ENCODE peak calls at places on chromosomes 2 and 18, in four cellular contexts. Z is ACHN, B is trophoblast cell, F is germinal center. Q is an unnamed sample.

GRCh38 chr2:240130393-240131195 is 5.5 kb downstream of the COPS9 start:
- DNase-seq in Z (no peak), B (no peak), F (no peak), Q (no peak)

GRCh38 chr2:172806426-172807008 is 70.9 kb downstream of the RAPGEF4 start:
- DNase-seq in Z (peak; percentile 64), B (peak; percentile 15), F (peak; percentile 15), Q (peak; percentile 42)

GRCh38 chr18:23857756-23858155 is 156.8 kb upstream of the TTC39C start:
- DNase-seq in Z (no peak), B (peak; percentile 89), F (no peak), Q (peak; percentile 67)

GRCh38 chr18:43312891-43313290 is 35.6 kb upstream of the SYT4 start:
- DNase-seq in Z (no peak), F (no peak), B (no peak), Q (no peak)

GRCh38 chr18:50410894-50411293 is 36.0 kb downstream of the SKA1 start:
- DNase-seq in F (no peak), Z (peak; percentile 8), B (no peak), Q (no peak)

GRCh38 chr2:197195591-197195990 is 115.0 kb downstream of the ANKRD44 start:
- DNase-seq in Z (no peak), B (no peak), F (no peak), Q (no peak)

GRCh38 chr2:9644021-9644420 is 13.2 kb upstream of the YWHAQ start:
- DNase-seq in F (no peak), Z (no peak), B (no peak), Q (no peak)

GRCh38 chr18:6645246-6645645 is 84.3 kb upstream of the ARHGAP28 start:
- DNase-seq in B (no peak), F (no peak), Z (no peak), Q (no peak)

GRCh38 chr2:172293952-172294351 is 133.4 kb upstream of the ITGA6 start:
- DNase-seq in B (no peak), F (no peak), Z (no peak), Q (no peak)

GRCh38 chr2:229376866-229377265 is 105.8 kb upstream of the PID1 start:
- DNase-seq in B (peak; percentile 14), F (no peak), Z (no peak), Q (no peak)

GRCh38 chr2:31434911-31435310 is 20.4 kb upstream of the XDH start:
- DNase-seq in B (no peak), Z (no peak), F (no peak), Q (no peak)

GRCh38 chr18:79609021-79609461 is 70.6 kb upstream of the CTDP1 start:
- DNase-seq in Z (no peak), F (no peak), B (no peak), Q (no peak)

GRCh38 chr2:19818039-19818438 is 83.7 kb downstream of the TTC32 start:
- DNase-seq in B (no peak), F (no peak), Z (no peak), Q (no peak)

GRCh38 chr2:3151153-3151918 is 226.3 kb downstream of the EIPR1 start:
- DNase-seq in Z (no peak), F (peak; percentile 36), B (no peak), Q (no peak)

GRCh38 chr18:50287028-50287440 is 458 bp downstream of the CXXC1 start:
- DNase-seq in Z (no peak), F (no peak), B (no peak), Q (no peak)

GRCh38 chr2:225282858-225283693 is 116.4 kb upstream of the NYAP2 start:
- DNase-seq in Z (peak; percentile 29), B (no peak), F (peak; percentile 17), Q (peak; percentile 16)

GRCh38 chr18:13273800-13274199 is 55.2 kb downstream of the LDLRAD4 start:
- DNase-seq in B (no peak), F (no peak), Z (no peak), Q (no peak)

GRCh38 chr18:62325806-62326645 is 916 bp downstream of the TNFRSF11A start:
- DNase-seq in B (peak; percentile 49), Z (peak; percentile 13), F (peak; percentile 17), Q (no peak)

GRCh38 chr2:13711154-13711553 is 921.4 kb upstream of the LRATD1 start:
- DNase-seq in Z (no peak), F (no peak), B (no peak), Q (no peak)